ENCODE peak calls at places on chromosomes 4 and X, in five cellular contexts. J, S, Z, Y and U are unnamed samples.

GRCh38 chrX:100969408-100969807 is at the start of gene ARL13A:
- DNase-seq in J (no peak), S (no peak), Z (no peak), Y (no peak), U (no peak)

GRCh38 chrX:55279832-55280231 is 15.1 kb upstream of the PAGE3 start:
- DNase-seq in Z (no peak), S (no peak), Y (no peak), J (no peak), U (no peak)

GRCh38 chr4:133146574-133147198 is 2.4 kb upstream of the PCDH10 start:
- DNase-seq in J (peak), Y (no peak), S (peak), Z (peak), U (peak)

GRCh38 chr4:101229116-101229515 is 118.2 kb downstream of the PPP3CA start:
- DNase-seq in Z (peak), Y (no peak), J (no peak), S (peak), U (no peak)

GRCh38 chrX:56572975-56573374 is 9.5 kb downstream of the UBQLN2 start:
- DNase-seq in Z (no peak), S (no peak), J (no peak), Y (no peak), U (no peak)

GRCh38 chr4:138275946-138276621 is 33.9 kb upstream of the SLC7A11 start:
- DNase-seq in J (no peak), Y (no peak), Z (peak), S (peak), U (no peak)

GRCh38 chr4:87529187-87529586 is at the start of gene SPARCL1:
- DNase-seq in Y (no peak), Z (no peak), J (no peak), S (no peak), U (no peak)

GRCh38 chrX:154732421-154733071 is 18.3 kb downstream of the GAB3 start:
- DNase-seq in J (no peak), Y (no peak), S (peak), Z (no peak), U (no peak)